ENCODE peak calls at places on chromosomes 13 and 19, in seven cellular contexts. One of them, this sample, is unnamed. For H3K9me3, the result is how much of the 10 kb centered on the place peaks cover.

GRCh38 chr19:11560404-11560988 is 1.5 kb upstream of the ELOF1 start:
- DNase-seq in effector memory CD4-positive, alpha-beta T cell: peak
- DNase-seq in left ventricle myocardium inferior: no peak
- DNase-seq in aorta: no peak
- DNase-seq in cardiac muscle cell: peak
- DNase-seq in WERI-Rb-1: peak
- DNase-seq in neuronal stem cell: peak
- DNase-seq in this sample: peak

GRCh38 chr13:23979361-23980159 is 82.3 kb upstream of the C1QTNF9B start:
- DNase-seq in effector memory CD4-positive, alpha-beta T cell: peak
- DNase-seq in left ventricle myocardium inferior: peak
- DNase-seq in aorta: peak
- DNase-seq in cardiac muscle cell: peak
- DNase-seq in WERI-Rb-1: peak
- DNase-seq in neuronal stem cell: peak
- DNase-seq in this sample: peak

GRCh38 chr13:81031996-81032395 is 691.1 kb upstream of the SPRY2 start:
- DNase-seq in effector memory CD4-positive, alpha-beta T cell: no peak
- DNase-seq in left ventricle myocardium inferior: no peak
- DNase-seq in aorta: no peak
- DNase-seq in cardiac muscle cell: no peak
- DNase-seq in WERI-Rb-1: no peak
- DNase-seq in neuronal stem cell: no peak
- DNase-seq in this sample: no peak

GRCh38 chr13:83215627-83216026 is 666.6 kb downstream of the SLITRK1 start:
- DNase-seq in effector memory CD4-positive, alpha-beta T cell: no peak
- DNase-seq in left ventricle myocardium inferior: no peak
- DNase-seq in aorta: no peak
- DNase-seq in cardiac muscle cell: no peak
- DNase-seq in WERI-Rb-1: no peak
- DNase-seq in neuronal stem cell: no peak
- DNase-seq in this sample: no peak

GRCh38 chr19:5152013-5152763 is 183.3 kb downstream of the KDM4B start:
- DNase-seq in effector memory CD4-positive, alpha-beta T cell: no peak
- DNase-seq in left ventricle myocardium inferior: no peak
- DNase-seq in aorta: no peak
- DNase-seq in cardiac muscle cell: no peak
- DNase-seq in WERI-Rb-1: no peak
- DNase-seq in neuronal stem cell: no peak
- DNase-seq in this sample: no peak

GRCh38 chr13:59458908-59459579 is 704.7 kb downstream of the DIAPH3 start:
- DNase-seq in effector memory CD4-positive, alpha-beta T cell: no peak
- DNase-seq in left ventricle myocardium inferior: no peak
- DNase-seq in aorta: no peak
- DNase-seq in cardiac muscle cell: no peak
- DNase-seq in WERI-Rb-1: no peak
- DNase-seq in neuronal stem cell: no peak
- DNase-seq in this sample: no peak

GRCh38 chr13:44819245-44819644 is 170.0 kb downstream of the NUFIP1 start:
- DNase-seq in effector memory CD4-positive, alpha-beta T cell: no peak
- DNase-seq in left ventricle myocardium inferior: no peak
- DNase-seq in aorta: no peak
- DNase-seq in cardiac muscle cell: no peak
- DNase-seq in WERI-Rb-1: no peak
- DNase-seq in neuronal stem cell: no peak
- DNase-seq in this sample: no peak

GRCh38 chr13:81089758-81090157 is 748.8 kb upstream of the SPRY2 start:
- DNase-seq in effector memory CD4-positive, alpha-beta T cell: no peak
- DNase-seq in left ventricle myocardium inferior: no peak
- DNase-seq in aorta: no peak
- DNase-seq in cardiac muscle cell: no peak
- DNase-seq in WERI-Rb-1: no peak
- DNase-seq in neuronal stem cell: no peak
- DNase-seq in this sample: no peak

GRCh38 chr19:18502633-18503294 is 19.1 kb downstream of the ELL start:
- DNase-seq in effector memory CD4-positive, alpha-beta T cell: no peak
- DNase-seq in left ventricle myocardium inferior: peak
- DNase-seq in aorta: peak
- DNase-seq in cardiac muscle cell: no peak
- DNase-seq in WERI-Rb-1: no peak
- DNase-seq in neuronal stem cell: no peak
- DNase-seq in this sample: no peak

GRCh38 chr13:31050486-31051400 is 111.0 kb downstream of the HSPH1 start:
- DNase-seq in effector memory CD4-positive, alpha-beta T cell: no peak
- DNase-seq in left ventricle myocardium inferior: no peak
- DNase-seq in aorta: no peak
- DNase-seq in cardiac muscle cell: no peak
- DNase-seq in WERI-Rb-1: no peak
- DNase-seq in neuronal stem cell: no peak
- DNase-seq in this sample: no peak

GRCh38 chr19:11152318-11153062 is 3.1 kb downstream of the SPC24 start:
- DNase-seq in effector memory CD4-positive, alpha-beta T cell: no peak
- DNase-seq in left ventricle myocardium inferior: peak
- DNase-seq in aorta: peak
- DNase-seq in cardiac muscle cell: no peak
- DNase-seq in WERI-Rb-1: no peak
- DNase-seq in neuronal stem cell: no peak
- DNase-seq in this sample: no peak

GRCh38 chr13:73450583-73450982 is 391.8 kb downstream of the KLF5 start:
- DNase-seq in effector memory CD4-positive, alpha-beta T cell: no peak
- DNase-seq in left ventricle myocardium inferior: no peak
- DNase-seq in aorta: no peak
- DNase-seq in cardiac muscle cell: no peak
- DNase-seq in WERI-Rb-1: no peak
- DNase-seq in neuronal stem cell: no peak
- DNase-seq in this sample: no peak

GRCh38 chr19:40228371-40228770 is 1.9 kb upstream of the CCNP start:
- DNase-seq in effector memory CD4-positive, alpha-beta T cell: no peak
- DNase-seq in left ventricle myocardium inferior: no peak
- DNase-seq in aorta: no peak
- DNase-seq in cardiac muscle cell: no peak
- DNase-seq in WERI-Rb-1: no peak
- DNase-seq in neuronal stem cell: no peak
- DNase-seq in this sample: no peak

GRCh38 chr19:40229926-40230417 is 3.5 kb upstream of the CCNP start:
- DNase-seq in effector memory CD4-positive, alpha-beta T cell: no peak
- DNase-seq in left ventricle myocardium inferior: no peak
- DNase-seq in aorta: no peak
- DNase-seq in cardiac muscle cell: no peak
- DNase-seq in WERI-Rb-1: no peak
- DNase-seq in neuronal stem cell: no peak
- DNase-seq in this sample: no peak

GRCh38 chr19:40231057-40231456 is 4.6 kb upstream of the CCNP start:
- DNase-seq in effector memory CD4-positive, alpha-beta T cell: no peak
- DNase-seq in left ventricle myocardium inferior: no peak
- DNase-seq in aorta: no peak
- DNase-seq in cardiac muscle cell: no peak
- DNase-seq in WERI-Rb-1: no peak
- DNase-seq in neuronal stem cell: no peak
- DNase-seq in this sample: no peak

GRCh38 chr19:40228863-40229262 is 2.4 kb upstream of the CCNP start:
- DNase-seq in effector memory CD4-positive, alpha-beta T cell: no peak
- DNase-seq in left ventricle myocardium inferior: no peak
- DNase-seq in aorta: no peak
- DNase-seq in cardiac muscle cell: no peak
- DNase-seq in WERI-Rb-1: no peak
- DNase-seq in neuronal stem cell: no peak
- DNase-seq in this sample: no peak

DNA sequence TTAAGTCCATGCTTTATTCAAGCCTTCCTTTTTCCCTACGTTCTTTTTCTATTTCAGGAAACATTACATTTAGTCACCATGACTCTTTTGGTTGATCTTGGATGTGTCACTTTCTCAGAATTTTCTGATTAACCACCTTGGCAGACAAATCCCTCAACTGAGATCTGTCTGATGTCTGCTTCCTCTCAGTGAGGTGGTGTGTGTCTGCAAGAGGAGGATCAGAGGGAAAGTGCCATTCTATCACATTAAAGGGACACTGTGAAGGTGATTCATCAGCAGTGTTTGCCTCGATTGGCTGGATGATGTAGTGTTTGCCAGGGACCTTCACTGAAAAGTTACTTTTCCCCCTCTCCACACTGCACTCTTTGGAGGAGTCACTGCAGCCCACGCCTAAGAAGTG is 3.0 kb upstream of the CCNP start:
- DNase-seq in effector memory CD4-positive, alpha-beta T cell: no peak
- DNase-seq in left ventricle myocardium inferior: no peak
- DNase-seq in aorta: no peak
- DNase-seq in cardiac muscle cell: no peak
- DNase-seq in WERI-Rb-1: no peak
- DNase-seq in neuronal stem cell: no peak
- DNase-seq in this sample: no peak
- H3K4me3 ChIP-seq in effector memory CD4-positive, alpha-beta T cell: no peak
- H3K4me3 ChIP-seq in left ventricle myocardium inferior: no peak
- H3K4me3 ChIP-seq in aorta: no peak
- H3K4me3 ChIP-seq in cardiac muscle cell: no peak
- H3K4me3 ChIP-seq in WERI-Rb-1: no peak
- H3K4me3 ChIP-seq in neuronal stem cell: no peak
- H3K4me3 ChIP-seq in this sample: no peak

GRCh38 chr19:57026476-57026875 is 93.3 kb upstream of the USP29 start:
- DNase-seq in effector memory CD4-positive, alpha-beta T cell: no peak
- DNase-seq in left ventricle myocardium inferior: no peak
- DNase-seq in aorta: no peak
- DNase-seq in cardiac muscle cell: no peak
- DNase-seq in WERI-Rb-1: no peak
- DNase-seq in neuronal stem cell: no peak
- DNase-seq in this sample: no peak
- H3K9me3 ChIP-seq in effector memory CD4-positive, alpha-beta T cell: under half
- H3K9me3 ChIP-seq in left ventricle myocardium inferior: under half
- H3K9me3 ChIP-seq in aorta: under half
- H3K9me3 ChIP-seq in cardiac muscle cell: under half
- H3K9me3 ChIP-seq in WERI-Rb-1: under half
- H3K9me3 ChIP-seq in neuronal stem cell: under half
- H3K9me3 ChIP-seq in this sample: under half

DNA sequence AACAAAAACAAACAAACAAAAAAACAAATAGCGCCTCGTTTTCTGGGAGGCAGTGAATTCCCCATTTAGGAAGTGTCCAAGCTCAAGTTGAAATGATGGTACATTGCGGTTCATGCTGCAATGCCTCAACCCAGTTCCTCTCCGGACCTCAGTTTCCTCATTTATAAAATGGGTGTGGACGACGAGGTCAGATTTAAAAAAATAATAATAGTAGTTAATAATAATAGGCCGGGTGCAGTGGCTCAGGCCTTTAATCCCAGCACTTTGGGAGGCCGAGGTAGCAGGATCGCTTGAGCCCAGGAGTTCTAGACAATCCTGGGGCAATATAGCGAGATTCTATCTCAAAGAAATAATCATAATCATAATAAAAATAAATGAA is 15.5 kb upstream of the ERCC1 start:
- DNase-seq in effector memory CD4-positive, alpha-beta T cell: no peak
- DNase-seq in left ventricle myocardium inferior: no peak
- DNase-seq in aorta: no peak
- DNase-seq in cardiac muscle cell: no peak
- DNase-seq in WERI-Rb-1: no peak
- DNase-seq in neuronal stem cell: no peak
- DNase-seq in this sample: no peak
- H3K27ac ChIP-seq in effector memory CD4-positive, alpha-beta T cell: peak
- H3K27ac ChIP-seq in left ventricle myocardium inferior: peak
- H3K27ac ChIP-seq in aorta: no peak
- H3K27ac ChIP-seq in cardiac muscle cell: peak
- H3K27ac ChIP-seq in WERI-Rb-1: peak
- H3K27ac ChIP-seq in neuronal stem cell: no peak
- H3K27ac ChIP-seq in this sample: peak

DNA sequence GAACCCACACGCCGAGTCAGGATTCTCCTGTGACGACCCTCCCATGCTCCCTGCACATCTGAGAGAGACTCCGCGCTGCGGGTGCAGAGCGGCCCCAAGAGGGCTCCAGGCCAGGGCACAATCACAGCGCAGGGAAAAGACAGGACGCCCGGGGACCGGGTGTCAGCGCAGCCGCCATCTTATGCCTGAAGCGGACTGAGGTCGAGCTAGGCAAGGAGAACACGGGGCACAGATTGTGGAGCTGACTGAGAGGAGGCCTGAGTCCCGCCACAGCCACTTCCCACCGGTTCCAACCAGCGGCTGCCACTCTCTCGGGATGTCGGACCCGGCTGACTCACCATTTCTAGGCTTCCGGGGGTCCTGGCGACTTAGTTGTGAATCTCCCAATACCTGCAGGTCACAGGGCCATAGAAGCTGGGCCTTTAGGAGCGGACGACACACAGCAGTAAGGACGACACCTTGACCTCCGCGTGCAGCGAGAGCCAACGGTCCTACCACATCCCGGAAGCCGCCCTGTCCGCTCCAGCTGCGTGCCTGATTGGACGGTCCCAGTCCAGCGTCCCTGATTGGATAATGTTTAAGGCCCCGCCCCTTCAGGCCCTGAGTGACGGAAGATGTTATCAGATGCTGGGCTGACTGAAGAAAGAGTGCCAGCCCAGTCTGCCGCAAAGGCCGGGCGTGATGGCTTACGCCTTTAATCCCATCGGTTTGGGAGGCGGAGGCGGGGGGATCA is at the start of gene ZNF728:
- DNase-seq in effector memory CD4-positive, alpha-beta T cell: no peak
- DNase-seq in left ventricle myocardium inferior: peak
- DNase-seq in aorta: peak
- DNase-seq in cardiac muscle cell: no peak
- DNase-seq in WERI-Rb-1: no peak
- DNase-seq in neuronal stem cell: no peak
- DNase-seq in this sample: no peak
- H3K4me3 ChIP-seq in effector memory CD4-positive, alpha-beta T cell: no peak
- H3K4me3 ChIP-seq in left ventricle myocardium inferior: peak
- H3K4me3 ChIP-seq in aorta: no peak
- H3K4me3 ChIP-seq in cardiac muscle cell: no peak
- H3K4me3 ChIP-seq in WERI-Rb-1: no peak
- H3K4me3 ChIP-seq in neuronal stem cell: no peak
- H3K4me3 ChIP-seq in this sample: no peak

This sample was measured in CD8-positive, alpha-beta memory T cell.